ENCODE peak calls at places on chromosome 16, in five cellular contexts. T is ovary, S is NB4, U is A549, Y is erythroblast. N is an unnamed sample.

GRCh38 chr16:78392585-78393195 is 293.2 kb downstream of the WWOX start:
- DNase-seq in Y (no peak), U (no peak), T (no peak), S (no peak), N (no peak)

GRCh38 chr16:2237552-2238395 is 1.5 kb downstream of the DNASE1L2 start:
- DNase-seq in T (no peak), Y (no peak), U (no peak), S (no peak), N (no peak)

GRCh38 chr16:20300312-20301097 is 26.8 kb downstream of the GP2 start:
- DNase-seq in U (peak; percentile 62), T (no peak), S (peak; percentile 70), Y (peak; percentile 74), N (no peak)

GRCh38 chr16:49441366-49441780 is 67.8 kb downstream of the C16orf78 start:
- DNase-seq in U (no peak), T (peak; percentile 34), S (peak; percentile 36), Y (no peak), N (no peak)

GRCh38 chr16:23080329-23080728 is 68.9 kb downstream of the USP31 start:
- DNase-seq in S (no peak), Y (no peak), T (no peak), U (no peak), N (no peak)

GRCh38 chr16:31323959-31324629 is 30.9 kb upstream of the ITGAX start:
- DNase-seq in U (no peak), S (no peak), Y (no peak), T (no peak), N (no peak)

GRCh38 chr16:14384745-14385144 is 245.3 kb downstream of the PARN start:
- DNase-seq in Y (no peak), T (no peak), S (no peak), U (no peak), N (no peak)

GRCh38 chr16:77246160-77246559 is 47.0 kb downstream of the SYCE1L start:
- DNase-seq in U (no peak), Y (no peak), S (no peak), T (no peak), N (no peak)

GRCh38 chr16:82650804-82651203 is 24.0 kb downstream of the CDH13 start:
- DNase-seq in S (no peak), T (no peak), U (no peak), Y (no peak), N (no peak)

GRCh38 chr16:89642574-89642973 is 14.9 kb downstream of the CHMP1A start:
- DNase-seq in S (no peak), Y (no peak), U (no peak), T (no peak), N (no peak)

GRCh38 chr16:88784074-88784855 is 755 bp downstream of the PIEZO1 start:
- DNase-seq in U (peak; percentile 83), Y (peak; percentile 83), S (peak; percentile 82), T (peak; percentile 79), N (no peak)

GRCh38 chr16:8847623-8848022 is 21.2 kb downstream of the CARHSP1 start:
- DNase-seq in T (no peak), U (no peak), Y (no peak), S (no peak), N (no peak)

GRCh38 chr16:3123986-3124886 is 10.6 kb upstream of the ZNF213 start:
- DNase-seq in Y (peak; percentile 98), S (peak; percentile 96), U (peak; percentile 81), T (peak; percentile 95), N (no peak)

GRCh38 chr16:50251375-50252081 is 14.8 kb upstream of the ADCY7 start:
- DNase-seq in S (peak; percentile 61), T (no peak), U (no peak), Y (no peak), N (no peak)

GRCh38 chr16:31077024-31077423 is 2.8 kb downstream of the ZNF646 start:
- DNase-seq in Y (no peak), S (no peak), T (no peak), U (no peak), N (no peak)

GRCh38 chr16:1093284-1094123 is 2.5 kb downstream of the C1QTNF8 start:
- DNase-seq in T (no peak), U (no peak), S (no peak), Y (peak; percentile 53), N (no peak)

GRCh38 chr16:59210955-59211541 is 476.9 kb upstream of the GOT2 start:
- DNase-seq in Y (no peak), U (peak; percentile 27), T (no peak), S (no peak), N (no peak)

GRCh38 chr16:85687651-85688471 is 893 bp downstream of the GINS2 start:
- DNase-seq in S (no peak), U (no peak), T (no peak), Y (peak; percentile 45), N (no peak)

DNA sequence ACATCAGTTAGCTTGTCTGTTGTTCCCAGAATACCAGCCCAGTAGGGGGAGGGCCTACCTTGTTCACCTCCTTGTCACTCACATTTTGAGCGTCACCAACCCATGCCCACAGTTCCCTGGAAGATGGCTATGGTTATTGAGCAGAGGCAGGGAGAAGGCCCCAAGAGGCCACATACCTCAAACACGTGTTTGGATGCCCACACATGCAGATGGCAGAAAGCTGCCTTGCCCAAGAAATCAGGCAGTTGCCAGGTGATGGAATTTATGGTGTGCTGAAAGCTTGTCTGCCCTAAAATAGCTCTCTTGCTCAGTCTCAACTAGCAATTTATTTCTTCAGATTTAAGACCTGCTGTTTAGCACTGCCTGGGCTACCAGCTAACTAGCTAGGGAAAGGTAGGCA is 16.5 kb upstream of the CMTM4 start:
- DNase-seq in Y (no peak), U (no peak), S (no peak), T (no peak), N (no peak)
- TF ChIP-seq POLR2A in Y (no peak), U (no peak), S (no peak), T (no peak), N (no peak)

DNA sequence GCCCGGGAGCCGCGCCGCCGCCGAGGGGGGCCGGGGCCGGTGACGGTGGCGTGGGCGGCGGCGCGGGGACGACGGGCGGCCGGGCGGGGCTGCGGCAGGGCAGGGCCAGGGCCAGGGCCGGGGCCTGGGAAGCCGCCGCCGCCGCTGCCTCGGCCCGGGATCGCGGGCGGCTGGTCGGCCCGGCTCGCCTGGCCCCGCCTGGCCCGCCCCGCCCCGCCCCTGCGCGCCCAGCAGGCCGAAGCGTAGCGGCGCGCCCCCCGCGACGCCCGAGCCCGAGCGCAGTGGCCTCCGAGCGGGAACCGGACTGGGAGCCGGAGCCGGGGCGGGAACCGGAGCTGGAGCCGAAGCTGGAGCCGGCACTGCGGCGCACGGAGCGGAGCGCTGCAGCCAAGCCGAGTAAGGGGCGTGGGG is at the start of gene BEAN1:
- DNase-seq in U (peak; percentile 46), S (no peak), Y (no peak), T (peak; percentile 35), N (no peak)
- TF ChIP-seq POLR2A in U (no peak), S (no peak), Y (no peak), T (no peak), N (no peak)

DNA sequence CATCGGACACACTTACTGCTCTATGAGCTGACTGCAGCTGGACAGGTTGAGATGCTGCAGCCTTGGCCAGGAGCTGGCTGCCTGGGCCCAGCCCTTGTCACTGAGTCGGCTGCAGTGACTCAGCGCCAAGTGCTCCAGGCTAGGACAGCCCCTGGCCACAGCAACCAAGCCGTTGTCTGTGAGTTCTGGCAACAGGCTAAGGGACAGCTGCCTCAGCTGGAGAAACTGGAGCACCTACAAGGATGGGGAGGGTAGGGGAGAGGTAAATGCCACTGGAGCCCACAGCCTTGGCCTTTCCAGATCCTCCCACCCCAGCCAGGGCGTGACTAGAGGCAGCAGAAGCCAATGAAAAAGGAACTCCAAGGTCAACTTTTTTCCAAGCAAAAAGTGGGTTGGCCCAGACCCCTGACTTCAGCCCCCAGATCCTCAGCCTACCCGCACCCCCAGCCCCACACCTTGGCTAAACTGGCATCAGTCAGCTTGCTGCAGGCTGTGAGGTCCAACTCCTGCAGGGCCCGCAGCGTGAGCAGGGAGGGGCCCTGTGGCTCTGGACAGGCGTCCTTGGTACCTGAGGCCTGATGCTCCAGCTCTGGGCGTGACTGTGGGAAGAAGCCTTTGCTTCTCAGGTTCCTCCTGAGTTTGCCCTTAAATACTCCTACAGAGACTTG is 9.1 kb downstream of the ELMO3 start:
- DNase-seq in T (no peak), Y (peak; percentile 71), U (peak; percentile 53), S (no peak), N (no peak)
- TF ChIP-seq POLR2A in T (no peak), Y (no peak), U (no peak), S (no peak), N (no peak)

GRCh38 chr16:57527610-57528360 is 8.6 kb downstream of the CCDC102A start:
- DNase-seq in Y (no peak), U (no peak), S (no peak), T (peak; percentile 9), N (no peak)
- TF ChIP-seq POLR2A in Y (no peak), U (no peak), S (no peak), T (no peak), N (no peak)

DNA sequence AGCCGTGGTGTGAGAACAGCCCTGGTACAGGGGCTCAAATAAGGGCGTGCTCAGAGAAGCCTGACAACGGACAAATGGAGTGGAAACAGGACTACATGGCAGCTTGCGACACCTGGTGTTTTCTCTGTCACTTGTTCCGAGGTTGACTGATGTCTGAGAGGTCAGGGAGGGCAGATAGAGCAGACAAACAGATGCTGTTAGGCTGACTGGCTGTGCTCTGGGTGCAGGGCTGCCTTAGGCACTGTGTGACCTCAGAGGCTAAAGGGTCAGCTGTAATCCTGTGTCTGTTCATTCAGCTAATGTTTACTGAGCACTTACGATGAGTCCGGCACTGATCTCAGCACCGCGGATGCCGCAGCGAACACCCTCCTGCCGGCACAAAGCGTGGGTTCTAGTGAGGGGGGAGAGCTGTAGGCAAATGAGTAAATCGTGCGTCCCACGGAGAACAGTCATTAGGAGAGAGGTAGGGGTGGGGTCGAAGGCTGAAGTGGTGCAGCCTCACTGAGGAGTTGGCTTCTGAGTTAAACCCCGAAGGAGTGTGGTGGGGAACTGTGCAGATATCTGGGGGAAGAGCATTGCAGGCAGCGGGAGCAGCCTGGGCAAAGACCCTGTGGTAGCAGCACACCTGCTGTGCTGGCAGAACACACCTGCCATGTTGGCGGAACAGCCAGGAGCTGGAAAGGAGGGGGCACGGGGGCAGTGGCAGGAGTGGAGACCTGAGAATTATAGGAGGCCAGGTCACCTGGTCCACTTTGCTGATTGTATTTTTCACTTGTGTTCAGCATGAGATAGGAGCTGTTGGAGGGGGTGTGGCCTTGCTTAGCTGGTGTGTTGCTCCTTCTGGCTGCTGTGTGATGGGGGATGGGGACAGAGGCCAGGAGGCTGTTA is 35.0 kb downstream of the GPT2 start:
- DNase-seq in U (no peak), S (no peak), Y (no peak), T (no peak), N (no peak)
- TF ChIP-seq POLR2A in U (no peak), S (no peak), Y (no peak), T (no peak), N (no peak)

DNA sequence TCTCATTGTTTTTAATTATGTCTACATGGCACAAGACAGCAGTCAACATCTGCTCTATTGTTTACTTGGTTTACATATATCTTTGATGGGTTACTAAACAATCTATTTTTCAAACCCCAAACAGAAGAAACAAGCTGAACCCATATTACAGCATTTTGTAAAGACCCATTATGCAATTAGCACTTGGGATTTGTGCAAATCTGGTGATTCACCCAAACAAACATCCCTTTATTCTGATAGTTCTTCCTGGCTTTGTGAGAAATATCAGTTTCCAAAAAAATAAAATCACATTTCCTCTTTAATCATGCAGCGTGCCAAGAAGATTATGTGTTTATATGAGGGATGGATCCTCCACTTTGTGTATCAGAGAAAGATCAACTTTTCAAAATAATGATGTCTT is 16.8 kb upstream of the RBFOX1 start:
- DNase-seq in S (no peak), U (no peak), Y (no peak), T (no peak), N (no peak)
- TF ChIP-seq POLR2A in S (no peak), U (no peak), Y (no peak), T (no peak), N (no peak)

N was measured in vagina.